ENCODE peak calls at places on chromosome X, in six cellular contexts. Z, G, W, L, H and C are unnamed samples. For H3K9me3, the result is how much of the 10 kb centered on the place peaks cover.

GRCh38 chrX:20515841-20516461 is 249.2 kb upstream of the RPS6KA3 start:
- DNase-seq in Z (peak), G (no peak), W (no peak), L (no peak), H (no peak), C (no peak)

GRCh38 chrX:133607419-133608348 is 192.4 kb upstream of the GPC4 start:
- DNase-seq in Z (no peak), G (no peak), W (no peak), L (no peak), H (no peak), C (no peak)

GRCh38 chrX:134603806-134604700 is 54.2 kb downstream of the PLAC1 start:
- DNase-seq in Z (peak), G (no peak), W (no peak), L (no peak), H (no peak), C (no peak)

GRCh38 chrX:48648299-48648698 is 35.3 kb upstream of the WAS start:
- DNase-seq in Z (peak), G (no peak), W (peak), L (peak), H (no peak), C (peak)

GRCh38 chrX:26848511-26848910 is 614.6 kb downstream of the PPP4R3C start:
- DNase-seq in Z (no peak), G (no peak), W (no peak), L (no peak), H (no peak), C (no peak)

GRCh38 chrX:123833387-123833786 is 26.5 kb upstream of the XIAP start:
- DNase-seq in Z (peak), G (no peak), W (no peak), L (peak), H (no peak), C (no peak)

GRCh38 chrX:80285131-80285773 is 135.0 kb upstream of the TENT5D start:
- DNase-seq in Z (peak), G (no peak), W (no peak), L (no peak), H (no peak), C (no peak)

GRCh38 chrX:7116081-7116480 is 31.4 kb upstream of the STS start:
- DNase-seq in Z (no peak), G (no peak), W (no peak), L (no peak), H (no peak), C (no peak)

GRCh38 chrX:110389570-110389969 is 30.9 kb downstream of the RTL9 start:
- DNase-seq in Z (no peak), G (no peak), W (no peak), L (no peak), H (no peak), C (no peak)

GRCh38 chrX:7446815-7447214 is 298.9 kb upstream of the PUDP start:
- DNase-seq in Z (no peak), G (no peak), W (no peak), L (no peak), H (no peak), C (no peak)

GRCh38 chrX:130261494-130261893 is 7.2 kb downstream of the ZNF280C start:
- DNase-seq in Z (no peak), G (no peak), W (no peak), L (no peak), H (no peak), C (no peak)

GRCh38 chrX:153019166-153019565 is 25.2 kb upstream of the PNMA5 start:
- DNase-seq in Z (no peak), G (no peak), W (no peak), L (no peak), H (no peak), C (no peak)

GRCh38 chrX:134718329-134719317 is 60.4 kb upstream of the PLAC1 start:
- DNase-seq in Z (peak), G (no peak), W (no peak), L (peak), H (no peak), C (peak)

GRCh38 chrX:144946696-144947095 is 300.6 kb upstream of the SPANXN1 start:
- DNase-seq in Z (no peak), G (no peak), W (no peak), L (no peak), H (no peak), C (no peak)

GRCh38 chrX:38803609-38804480 is 2.6 kb downstream of the MID1IP1 start:
- DNase-seq in Z (peak), G (peak), W (peak), L (peak), H (peak), C (peak)

GRCh38 chrX:110248582-110248981 is 69.3 kb downstream of the AMMECR1 start:
- DNase-seq in Z (no peak), G (no peak), W (no peak), L (no peak), H (no peak), C (no peak)

GRCh38 chrX:12002876-12003275 is 135.4 kb upstream of the FRMPD4 start:
- DNase-seq in Z (peak), G (no peak), W (no peak), L (no peak), H (no peak), C (no peak)

GRCh38 chrX:40056420-40056819 is 41.3 kb downstream of the BCOR start:
- DNase-seq in Z (no peak), G (no peak), W (no peak), L (no peak), H (no peak), C (no peak)

GRCh38 chrX:15738686-15739016 is 581 bp downstream of the CA5B start:
- DNase-seq in Z (no peak), G (no peak), W (no peak), L (no peak), H (no peak), C (no peak)

GRCh38 chrX:15985937-15986336 is 131.3 kb upstream of the AP1S2 start:
- DNase-seq in Z (no peak), G (no peak), W (no peak), L (no peak), H (no peak), C (no peak)

GRCh38 chrX:147838465-147839131 is 73.1 kb upstream of the FMR1 start:
- DNase-seq in Z (no peak), G (no peak), W (no peak), L (no peak), H (no peak), C (no peak)

GRCh38 chrX:40818236-40818635 is 82.9 kb upstream of the MED14 start:
- DNase-seq in Z (peak), G (no peak), W (no peak), L (no peak), H (no peak), C (no peak)

DNA sequence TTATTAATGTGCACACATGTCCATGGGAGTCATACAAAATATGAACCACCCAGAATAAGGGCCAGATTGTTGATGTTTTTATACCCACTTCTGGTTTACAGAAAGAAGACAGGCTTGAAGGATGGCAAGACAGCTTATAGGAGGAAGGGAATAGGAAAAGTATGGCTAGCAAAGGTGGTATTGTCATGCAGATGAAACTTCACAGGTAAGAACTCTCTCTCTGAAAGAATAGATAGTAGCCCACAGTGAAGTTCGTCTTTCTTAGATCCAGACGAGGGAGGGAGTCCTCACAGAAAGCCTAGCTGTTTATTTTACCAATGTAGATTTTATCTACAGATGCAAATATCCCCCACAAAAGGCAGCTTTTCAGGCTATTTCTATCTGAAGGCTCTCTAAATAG is 43.7 kb upstream of the SPIN4 start:
- DNase-seq in Z (no peak), G (no peak), W (no peak), L (no peak), H (no peak), C (no peak)
- H3K4me3 ChIP-seq in Z (no peak), G (no peak), W (no peak), L (no peak), H (no peak), C (no peak)

GRCh38 chrX:24150051-24150790 is 692 bp downstream of the ZFX start:
- DNase-seq in Z (peak), G (peak), W (peak), L (peak), H (peak), C (peak)
- TF ChIP-seq CTCF in Z (peak), G (peak), W (peak), L (peak), H (peak), C (peak)

GRCh38 chrX:151699746-151700145 is 4.5 kb downstream of the PRRG3 start:
- DNase-seq in Z (no peak), G (no peak), W (no peak), L (no peak), H (no peak), C (no peak)
- H3K9me3 ChIP-seq in Z (under half), G (under half), W (under half), L (under half), H (under half), C (under half)

GRCh38 chrX:43973249-43973672 is at the start of gene NDP:
- DNase-seq in Z (no peak), G (no peak), W (no peak), L (no peak), H (no peak), C (no peak)
- H3K4me3 ChIP-seq in Z (peak), G (peak), W (peak), L (peak), H (no peak), C (peak)